ENCODE peak calls at places on chromosome 4, in four cellular contexts. X is left ventricle myocardium inferior; E is suprapubic skin; L is stimulated activated CD4-positive, alpha-beta T cell treated with anti-CD3 and anti-CD28 coated beads, Interleukin-2, amount 100 ng/mL, for 4 hours. I is an unnamed sample.

GRCh38 chr4:98601719-98602118 is 56.7 kb downstream of the TSPAN5 start:
- DNase-seq in X (no peak), E (no peak), L (peak), I (no peak)

GRCh38 chr4:105569014-105569850 is 16.8 kb downstream of the ARHGEF38 start:
- DNase-seq in X (no peak), E (no peak), L (no peak), I (no peak)

GRCh38 chr4:1446502-1447153 is 40.4 kb upstream of the NKX1-1 start:
- DNase-seq in X (no peak), E (no peak), L (no peak), I (no peak)

GRCh38 chr4:145217339-145217738 is 37.0 kb upstream of the OTUD4 start:
- DNase-seq in X (no peak), E (no peak), L (no peak), I (no peak)

GRCh38 chr4:67885727-67886126 is 1.9 kb upstream of the TMPRSS11D start:
- DNase-seq in X (no peak), E (no peak), L (no peak), I (no peak)

GRCh38 chr4:142959156-142959555 is 113.1 kb upstream of the INPP4B start:
- DNase-seq in X (no peak), E (no peak), L (no peak), I (no peak)

GRCh38 chr4:72887152-72887551 is 182.4 kb downstream of the COX18 start:
- DNase-seq in X (no peak), E (no peak), L (no peak), I (no peak)

GRCh38 chr4:89586318-89586717 is 250.6 kb downstream of the SNCA start:
- DNase-seq in X (no peak), E (no peak), L (no peak), I (no peak)

GRCh38 chr4:111267786-111268185 is 644.9 kb upstream of the PITX2 start:
- DNase-seq in X (no peak), E (no peak), L (no peak), I (no peak)

GRCh38 chr4:1986578-1987210 is 22.1 kb downstream of the NELFA start:
- DNase-seq in X (no peak), E (no peak), L (no peak), I (no peak)

GRCh38 chr4:73944061-73944875 is 37.6 kb downstream of the PF4 start:
- DNase-seq in X (peak), E (no peak), L (no peak), I (peak)

GRCh38 chr4:2428496-2429213 is 9.9 kb downstream of the CFAP99 start:
- DNase-seq in X (no peak), E (no peak), L (no peak), I (peak)

GRCh38 chr4:2406406-2406805 is 12.0 kb downstream of the ZFYVE28 start:
- DNase-seq in X (no peak), E (no peak), L (no peak), I (no peak)

GRCh38 chr4:42627887-42628646 is 28.8 kb downstream of the ATP8A1 start:
- DNase-seq in X (peak), E (peak), L (no peak), I (peak)

GRCh38 chr4:145566086-145566708 is 53.0 kb upstream of the MMAA start:
- DNase-seq in X (no peak), E (no peak), L (no peak), I (no peak)